ENCODE peak calls at places on chromosomes 6 and 20, in eight cellular contexts. One of them, this sample, is unnamed.

GRCh38 chr6:106872044-106872443 is 102.5 kb downstream of the CD24 start:
- DNase-seq in lung: no peak
- DNase-seq in RWPE1: peak; percentile 43
- DNase-seq in Caki2: no peak
- DNase-seq in progenitor cell of endocrine pancreas: no peak
- DNase-seq in activated T-cell treated with anti-CD3 and anti-CD28 coated beads for 1 hour: no peak
- DNase-seq in activated gamma-delta T cell treated with anti-CD3 and anti-CD28 coated beads, Interleukin-2, amount 50 U/mL, for 16 hours: no peak
- DNase-seq in posterior cingulate gyrus: no peak
- DNase-seq in this sample: no peak

GRCh38 chr6:147973806-147974205 is 368.8 kb upstream of the SASH1 start:
- DNase-seq in lung: no peak
- DNase-seq in RWPE1: no peak
- DNase-seq in activated gamma-delta T cell treated with anti-CD3 and anti-CD28 coated beads, Interleukin-2, amount 50 U/mL, for 16 hours: no peak
- DNase-seq in Caki2: no peak
- DNase-seq in activated T-cell treated with anti-CD3 and anti-CD28 coated beads for 1 hour: no peak
- DNase-seq in posterior cingulate gyrus: no peak
- DNase-seq in progenitor cell of endocrine pancreas: no peak
- DNase-seq in this sample: no peak

GRCh38 chr20:5131502-5131901 is 4.7 kb downstream of the CDS2 start:
- DNase-seq in Caki2: no peak
- DNase-seq in activated T-cell treated with anti-CD3 and anti-CD28 coated beads for 1 hour: no peak
- DNase-seq in posterior cingulate gyrus: no peak
- DNase-seq in activated gamma-delta T cell treated with anti-CD3 and anti-CD28 coated beads, Interleukin-2, amount 50 U/mL, for 16 hours: no peak
- DNase-seq in RWPE1: no peak
- DNase-seq in progenitor cell of endocrine pancreas: no peak
- DNase-seq in lung: no peak
- DNase-seq in this sample: no peak

GRCh38 chr6:124676033-124676432 is 286.2 kb upstream of the RNF217 start:
- DNase-seq in Caki2: no peak
- DNase-seq in RWPE1: peak; percentile 1
- DNase-seq in progenitor cell of endocrine pancreas: no peak
- DNase-seq in activated gamma-delta T cell treated with anti-CD3 and anti-CD28 coated beads, Interleukin-2, amount 50 U/mL, for 16 hours: no peak
- DNase-seq in lung: no peak
- DNase-seq in posterior cingulate gyrus: no peak
- DNase-seq in activated T-cell treated with anti-CD3 and anti-CD28 coated beads for 1 hour: no peak
- DNase-seq in this sample: no peak

GRCh38 chr20:1190847-1191246 is 6.1 kb upstream of the TMEM74B start:
- DNase-seq in activated T-cell treated with anti-CD3 and anti-CD28 coated beads for 1 hour: no peak
- DNase-seq in activated gamma-delta T cell treated with anti-CD3 and anti-CD28 coated beads, Interleukin-2, amount 50 U/mL, for 16 hours: no peak
- DNase-seq in Caki2: no peak
- DNase-seq in RWPE1: no peak
- DNase-seq in lung: no peak
- DNase-seq in progenitor cell of endocrine pancreas: no peak
- DNase-seq in posterior cingulate gyrus: no peak
- DNase-seq in this sample: no peak

GRCh38 chr6:110415297-110415916 is at the start of gene DDO:
- DNase-seq in RWPE1: peak; percentile 21
- DNase-seq in activated gamma-delta T cell treated with anti-CD3 and anti-CD28 coated beads, Interleukin-2, amount 50 U/mL, for 16 hours: no peak
- DNase-seq in lung: peak; percentile 48
- DNase-seq in progenitor cell of endocrine pancreas: no peak
- DNase-seq in Caki2: peak; percentile 74
- DNase-seq in activated T-cell treated with anti-CD3 and anti-CD28 coated beads for 1 hour: no peak
- DNase-seq in posterior cingulate gyrus: peak; percentile 71
- DNase-seq in this sample: peak; percentile 77

GRCh38 chr6:8821921-8822512 is 386.7 kb upstream of the SLC35B3 start:
- DNase-seq in activated T-cell treated with anti-CD3 and anti-CD28 coated beads for 1 hour: no peak
- DNase-seq in RWPE1: no peak
- DNase-seq in lung: no peak
- DNase-seq in progenitor cell of endocrine pancreas: no peak
- DNase-seq in activated gamma-delta T cell treated with anti-CD3 and anti-CD28 coated beads, Interleukin-2, amount 50 U/mL, for 16 hours: no peak
- DNase-seq in Caki2: no peak
- DNase-seq in posterior cingulate gyrus: no peak
- DNase-seq in this sample: no peak

GRCh38 chr6:117555882-117556498 is 46.3 kb downstream of the GOPC start:
- DNase-seq in progenitor cell of endocrine pancreas: peak; percentile 21
- DNase-seq in RWPE1: no peak
- DNase-seq in activated gamma-delta T cell treated with anti-CD3 and anti-CD28 coated beads, Interleukin-2, amount 50 U/mL, for 16 hours: peak; percentile 61
- DNase-seq in activated T-cell treated with anti-CD3 and anti-CD28 coated beads for 1 hour: peak; percentile 57
- DNase-seq in posterior cingulate gyrus: no peak
- DNase-seq in lung: peak; percentile 43
- DNase-seq in Caki2: no peak
- DNase-seq in this sample: peak; percentile 53

GRCh38 chr20:57876163-57876562 is 166.3 kb upstream of the PMEPA1 start:
- DNase-seq in activated gamma-delta T cell treated with anti-CD3 and anti-CD28 coated beads, Interleukin-2, amount 50 U/mL, for 16 hours: no peak
- DNase-seq in Caki2: no peak
- DNase-seq in progenitor cell of endocrine pancreas: no peak
- DNase-seq in posterior cingulate gyrus: no peak
- DNase-seq in lung: peak; percentile 20
- DNase-seq in RWPE1: no peak
- DNase-seq in activated T-cell treated with anti-CD3 and anti-CD28 coated beads for 1 hour: no peak
- DNase-seq in this sample: no peak

GRCh38 chr6:42315991-42316378 is 98.3 kb upstream of the MRPS10 start:
- DNase-seq in activated gamma-delta T cell treated with anti-CD3 and anti-CD28 coated beads, Interleukin-2, amount 50 U/mL, for 16 hours: no peak
- DNase-seq in RWPE1: peak; percentile 93
- DNase-seq in lung: no peak
- DNase-seq in Caki2: peak; percentile 95
- DNase-seq in activated T-cell treated with anti-CD3 and anti-CD28 coated beads for 1 hour: no peak
- DNase-seq in posterior cingulate gyrus: no peak
- DNase-seq in progenitor cell of endocrine pancreas: no peak
- DNase-seq in this sample: peak; percentile 69

GRCh38 chr20:2751868-2752630 is 48.4 kb downstream of the CPXM1 start:
- DNase-seq in RWPE1: no peak
- DNase-seq in lung: no peak
- DNase-seq in activated gamma-delta T cell treated with anti-CD3 and anti-CD28 coated beads, Interleukin-2, amount 50 U/mL, for 16 hours: no peak
- DNase-seq in Caki2: no peak
- DNase-seq in activated T-cell treated with anti-CD3 and anti-CD28 coated beads for 1 hour: peak; percentile 44
- DNase-seq in posterior cingulate gyrus: no peak
- DNase-seq in progenitor cell of endocrine pancreas: no peak
- DNase-seq in this sample: no peak

GRCh38 chr6:42263165-42263852 is 45.6 kb upstream of the MRPS10 start:
- DNase-seq in activated gamma-delta T cell treated with anti-CD3 and anti-CD28 coated beads, Interleukin-2, amount 50 U/mL, for 16 hours: no peak
- DNase-seq in Caki2: no peak
- DNase-seq in RWPE1: no peak
- DNase-seq in posterior cingulate gyrus: no peak
- DNase-seq in lung: no peak
- DNase-seq in activated T-cell treated with anti-CD3 and anti-CD28 coated beads for 1 hour: no peak
- DNase-seq in progenitor cell of endocrine pancreas: no peak
- DNase-seq in this sample: no peak

GRCh38 chr6:139832493-139832892 is 458.0 kb upstream of the CITED2 start:
- DNase-seq in posterior cingulate gyrus: no peak
- DNase-seq in RWPE1: no peak
- DNase-seq in progenitor cell of endocrine pancreas: no peak
- DNase-seq in activated gamma-delta T cell treated with anti-CD3 and anti-CD28 coated beads, Interleukin-2, amount 50 U/mL, for 16 hours: no peak
- DNase-seq in activated T-cell treated with anti-CD3 and anti-CD28 coated beads for 1 hour: no peak
- DNase-seq in Caki2: no peak
- DNase-seq in lung: no peak
- DNase-seq in this sample: no peak

GRCh38 chr20:8800089-8800488 is 268.8 kb upstream of the PLCB4 start:
- DNase-seq in RWPE1: no peak
- DNase-seq in lung: no peak
- DNase-seq in activated T-cell treated with anti-CD3 and anti-CD28 coated beads for 1 hour: no peak
- DNase-seq in posterior cingulate gyrus: no peak
- DNase-seq in Caki2: no peak
- DNase-seq in activated gamma-delta T cell treated with anti-CD3 and anti-CD28 coated beads, Interleukin-2, amount 50 U/mL, for 16 hours: no peak
- DNase-seq in progenitor cell of endocrine pancreas: no peak
- DNase-seq in this sample: no peak

GRCh38 chr20:19291024-19291817 is 78.8 kb downstream of the SLC24A3 start:
- DNase-seq in lung: no peak
- DNase-seq in posterior cingulate gyrus: no peak
- DNase-seq in activated T-cell treated with anti-CD3 and anti-CD28 coated beads for 1 hour: no peak
- DNase-seq in progenitor cell of endocrine pancreas: no peak
- DNase-seq in Caki2: no peak
- DNase-seq in RWPE1: no peak
- DNase-seq in activated gamma-delta T cell treated with anti-CD3 and anti-CD28 coated beads, Interleukin-2, amount 50 U/mL, for 16 hours: no peak
- DNase-seq in this sample: no peak

GRCh38 chr6:37569317-37569716 is 69.6 kb upstream of the CCDC167 start:
- DNase-seq in activated gamma-delta T cell treated with anti-CD3 and anti-CD28 coated beads, Interleukin-2, amount 50 U/mL, for 16 hours: no peak
- DNase-seq in Caki2: no peak
- DNase-seq in progenitor cell of endocrine pancreas: no peak
- DNase-seq in lung: no peak
- DNase-seq in activated T-cell treated with anti-CD3 and anti-CD28 coated beads for 1 hour: no peak
- DNase-seq in RWPE1: no peak
- DNase-seq in posterior cingulate gyrus: no peak
- DNase-seq in this sample: no peak

GRCh38 chr6:14758421-14759043 is 487.3 kb upstream of the JARID2 start:
- DNase-seq in RWPE1: peak; percentile 62
- DNase-seq in lung: no peak
- DNase-seq in progenitor cell of endocrine pancreas: no peak
- DNase-seq in activated gamma-delta T cell treated with anti-CD3 and anti-CD28 coated beads, Interleukin-2, amount 50 U/mL, for 16 hours: no peak
- DNase-seq in Caki2: no peak
- DNase-seq in activated T-cell treated with anti-CD3 and anti-CD28 coated beads for 1 hour: no peak
- DNase-seq in posterior cingulate gyrus: no peak
- DNase-seq in this sample: no peak

GRCh38 chr20:34420975-34421374 is 57.9 kb downstream of the ITCH start:
- DNase-seq in activated T-cell treated with anti-CD3 and anti-CD28 coated beads for 1 hour: no peak
- DNase-seq in lung: no peak
- DNase-seq in RWPE1: no peak
- DNase-seq in posterior cingulate gyrus: no peak
- DNase-seq in Caki2: no peak
- DNase-seq in activated gamma-delta T cell treated with anti-CD3 and anti-CD28 coated beads, Interleukin-2, amount 50 U/mL, for 16 hours: no peak
- DNase-seq in progenitor cell of endocrine pancreas: no peak
- DNase-seq in this sample: no peak

GRCh38 chr20:20217626-20218025 is 150.3 kb upstream of the INSM1 start:
- DNase-seq in progenitor cell of endocrine pancreas: no peak
- DNase-seq in lung: no peak
- DNase-seq in activated T-cell treated with anti-CD3 and anti-CD28 coated beads for 1 hour: no peak
- DNase-seq in posterior cingulate gyrus: no peak
- DNase-seq in activated gamma-delta T cell treated with anti-CD3 and anti-CD28 coated beads, Interleukin-2, amount 50 U/mL, for 16 hours: no peak
- DNase-seq in RWPE1: no peak
- DNase-seq in Caki2: no peak
- DNase-seq in this sample: no peak